ENCODE peak calls at places on chromosome 5, in four cellular contexts. Y is T-helper 2 cell, T is RPMI8226, W is AG10803. G is an unnamed sample.

GRCh38 chr5:36691241-36691640 is 84.8 kb downstream of the SLC1A3 start:
- DNase-seq in Y (no peak), T (no peak), W (peak; percentile 53), G (no peak)

GRCh38 chr5:74356009-74356695 is 284.4 kb downstream of the ENC1 start:
- DNase-seq in Y (no peak), T (no peak), W (no peak), G (no peak)

GRCh38 chr5:54637654-54638053 is 120.1 kb downstream of the SNX18 start:
- DNase-seq in Y (no peak), T (no peak), W (peak; percentile 43), G (no peak)

GRCh38 chr5:65708140-65708539 is 13.8 kb downstream of the SGTB start:
- DNase-seq in Y (no peak), T (no peak), W (peak; percentile 32), G (no peak)

GRCh38 chr5:150851039-150851438 is 4.7 kb downstream of the IRGM start:
- DNase-seq in Y (no peak), T (no peak), W (no peak), G (no peak)

GRCh38 chr5:167512111-167512510 is 779.3 kb upstream of the WWC1 start:
- DNase-seq in Y (no peak), T (no peak), W (peak; percentile 2), G (no peak)

GRCh38 chr5:980001-980588 is 28.5 kb upstream of the NKD2 start:
- DNase-seq in Y (no peak), T (no peak), W (peak; percentile 44), G (no peak)

GRCh38 chr5:150789943-150790611 is 11.5 kb downstream of the SMIM3 start:
- DNase-seq in Y (peak; percentile 35), T (no peak), W (peak; percentile 98), G (peak; percentile 76)

GRCh38 chr5:152593388-152593787 is 188.3 kb upstream of the NMUR2 start:
- DNase-seq in Y (no peak), T (no peak), W (no peak), G (no peak)

GRCh38 chr5:77946381-77947050 is 170.4 kb upstream of the TBCA start:
- DNase-seq in Y (no peak), T (no peak), W (peak; percentile 5), G (no peak)

GRCh38 chr5:159814222-159814621 is 102.1 kb upstream of the ADRA1B start:
- DNase-seq in Y (no peak), T (no peak), W (no peak), G (no peak)

GRCh38 chr5:140611020-140611521 is 21.9 kb downstream of the CD14 start:
- DNase-seq in Y (no peak), T (no peak), W (no peak), G (no peak)

GRCh38 chr5:158511454-158511853 is 588.3 kb downstream of the EBF1 start:
- DNase-seq in Y (no peak), T (no peak), W (no peak), G (no peak)

GRCh38 chr5:32400394-32400793 is 44.1 kb downstream of the ZFR start:
- DNase-seq in Y (no peak), T (no peak), W (no peak), G (no peak)

GRCh38 chr5:26009742-26010141 is 1028.6 kb downstream of the CDH9 start:
- DNase-seq in Y (no peak), T (no peak), W (no peak), G (no peak)

GRCh38 chr5:74767579-74767913 is 497 bp downstream of the NSA2 start:
- DNase-seq in Y (no peak), T (peak; percentile 30), W (peak; percentile 43), G (no peak)

GRCh38 chr5:34639852-34640626 is 16.1 kb upstream of the RAI14 start:
- DNase-seq in Y (no peak), T (no peak), W (peak; percentile 88), G (no peak)

GRCh38 chr5:93890657-93891056 is 149.3 kb upstream of the POU5F2 start:
- DNase-seq in Y (no peak), T (no peak), W (peak; percentile 26), G (no peak)

GRCh38 chr5:157063776-157064430 is 5.0 kb upstream of the HAVCR1 start:
- DNase-seq in Y (no peak), T (no peak), W (no peak), G (no peak)

GRCh38 chr5:172850454-172850797 is 16.4 kb downstream of the ERGIC1 start:
- DNase-seq in Y (no peak), T (no peak), W (no peak), G (no peak)

GRCh38 chr5:140189977-140190867 is 15.2 kb downstream of the CYSTM1 start:
- DNase-seq in Y (no peak), T (no peak), W (peak; percentile 57), G (no peak)

GRCh38 chr5:132228241-132229035 is 785 bp upstream of the P4HA2 start:
- DNase-seq in Y (no peak), T (no peak), W (no peak), G (peak; percentile 13)

GRCh38 chr5:165887147-165887546 is 2381.7 kb downstream of the MAT2B start:
- DNase-seq in Y (no peak), T (no peak), W (no peak), G (no peak)

GRCh38 chr5:43416233-43416987 is 4.2 kb upstream of the CCL28 start:
- DNase-seq in Y (no peak), T (no peak), W (no peak), G (no peak)

GRCh38 chr5:141811287-141812155 is 66.7 kb downstream of the PCDH1 start:
- DNase-seq in Y (no peak), T (peak; percentile 55), W (no peak), G (no peak)

GRCh38 chr5:132238901-132239500 is 11.3 kb upstream of the P4HA2 start:
- DNase-seq in Y (no peak), T (no peak), W (no peak), G (peak; percentile 8)

GRCh38 chr5:34529581-34530331 is 126.4 kb upstream of the RAI14 start:
- DNase-seq in Y (no peak), T (no peak), W (peak; percentile 43), G (no peak)

GRCh38 chr5:112787261-112787660 is 49.6 kb downstream of the APC start:
- DNase-seq in Y (no peak), T (no peak), W (no peak), G (no peak)

GRCh38 chr5:135739383-135739961 is 95.0 kb upstream of the SLC25A48 start:
- DNase-seq in Y (no peak), T (peak; percentile 79), W (peak; percentile 20), G (no peak)

GRCh38 chr5:175381116-175381515 is 62.9 kb downstream of the DRD1 start:
- DNase-seq in Y (no peak), T (no peak), W (no peak), G (no peak)

GRCh38 chr5:154316223-154316967 is 125.9 kb downstream of the GALNT10 start:
- DNase-seq in Y (no peak), T (no peak), W (no peak), G (no peak)

GRCh38 chr5:1564824-1565736 is 41.3 kb upstream of the LPCAT1 start:
- DNase-seq in Y (no peak), T (no peak), W (no peak), G (no peak)

GRCh38 chr5:107982703-107983425 is 312.1 kb upstream of the EFNA5 start:
- DNase-seq in Y (no peak), T (no peak), W (no peak), G (no peak)

GRCh38 chr5:163434410-163434866 is 3.0 kb upstream of the CCNG1 start:
- DNase-seq in Y (no peak), T (no peak), W (no peak), G (no peak)

GRCh38 chr5:139636207-139636792 is 11.8 kb upstream of the CXXC5 start:
- DNase-seq in Y (peak; percentile 87), T (peak; percentile 95), W (no peak), G (no peak)

G was measured in uterus.